ENCODE peak calls at places on chromosomes 16 and 17, in six cellular contexts. G, D, U, K, S and A are unnamed samples.

GRCh38 chr16:79658301-79659001 is 57.9 kb upstream of the MAF start:
- DNase-seq in G (peak), D (no peak), U (no peak), K (peak), S (no peak), A (peak)

GRCh38 chr17:77127735-77128361 is 12.9 kb upstream of the SEC14L1 start:
- DNase-seq in G (no peak), D (no peak), U (no peak), K (no peak), S (no peak), A (no peak)

GRCh38 chr16:57299009-57299718 is 14.7 kb upstream of the PLLP start:
- DNase-seq in G (no peak), D (no peak), U (no peak), K (peak), S (no peak), A (no peak)

GRCh38 chr16:929227-929669 is 41.5 kb downstream of the LMF1 start:
- DNase-seq in G (no peak), D (no peak), U (no peak), K (no peak), S (no peak), A (no peak)

GRCh38 chr17:29929006-29929543 is 953 bp downstream of the SSH2 start:
- DNase-seq in G (peak), D (no peak), U (peak), K (no peak), S (no peak), A (no peak)

GRCh38 chr16:81335669-81336068 is 20.9 kb downstream of the GAN start:
- DNase-seq in G (no peak), D (no peak), U (no peak), K (no peak), S (no peak), A (no peak)

GRCh38 chr16:3050487-3050886 is 4.1 kb downstream of the MMP25 start:
- DNase-seq in G (no peak), D (no peak), U (no peak), K (no peak), S (no peak), A (no peak)

GRCh38 chr16:85798283-85798776 is 1.0 kb downstream of the EMC8 start:
- DNase-seq in G (no peak), D (no peak), U (no peak), K (no peak), S (no peak), A (no peak)

GRCh38 chr16:48865511-48865910 is 255.5 kb upstream of the N4BP1 start:
- DNase-seq in G (no peak), D (no peak), U (no peak), K (no peak), S (no peak), A (no peak)

GRCh38 chr16:11736903-11737302 is 5.8 kb downstream of the TXNDC11 start:
- DNase-seq in G (no peak), D (no peak), U (no peak), K (no peak), S (no peak), A (no peak)

GRCh38 chr17:42111901-42112551 is 488 bp downstream of the DHX58 start:
- DNase-seq in G (peak), D (no peak), U (no peak), K (no peak), S (no peak), A (no peak)

GRCh38 chr17:32266389-32267269 is 997 bp downstream of the RHBDL3 start:
- DNase-seq in G (no peak), D (no peak), U (no peak), K (no peak), S (peak), A (no peak)

GRCh38 chr17:31838641-31839225 is 20.3 kb downstream of the COPRS start:
- DNase-seq in G (peak), D (no peak), U (no peak), K (no peak), S (no peak), A (no peak)

GRCh38 chr17:1707107-1707506 is 3.1 kb downstream of the TLCD2 start:
- DNase-seq in G (no peak), D (no peak), U (no peak), K (no peak), S (no peak), A (no peak)

GRCh38 chr16:11259288-11259621 is 3.3 kb upstream of the SOCS1 start:
- DNase-seq in G (no peak), D (no peak), U (no peak), K (no peak), S (no peak), A (no peak)

GRCh38 chr17:77420804-77421634 is 280.2 kb downstream of the SEC14L1 start:
- DNase-seq in G (peak), D (no peak), U (peak), K (peak), S (no peak), A (peak)